ENCODE peak calls at places on chromosomes 12 and 14, in five cellular contexts. T is H1, G is mesenchymal stem cell, D is H9, M is neuronal stem cell. H is an unnamed sample.

GRCh38 chr14:69776875-69777453 is 10.0 kb downstream of the SRSF5 start:
- DNase-seq in G (no peak), D (no peak), T (no peak), M (no peak), H (peak)

GRCh38 chr12:49342914-49343731 is 3.6 kb upstream of the DNAJC22 start:
- DNase-seq in M (no peak), D (peak), T (no peak), G (no peak), H (peak)

GRCh38 chr12:130868412-130868811 is 3.5 kb upstream of the RAN start:
- DNase-seq in D (no peak), M (no peak), G (no peak), T (no peak), H (no peak)

GRCh38 chr12:109761631-109761950 is 48.0 kb downstream of the FAM222A start:
- DNase-seq in D (peak), T (no peak), M (no peak), G (no peak), H (no peak)

GRCh38 chr14:85566603-85567002 is 36.7 kb downstream of the FLRT2 start:
- DNase-seq in G (peak), T (no peak), M (no peak), D (no peak), H (no peak)

GRCh38 chr14:66496911-66497310 is 10.7 kb downstream of the CCDC196 start:
- DNase-seq in T (no peak), D (no peak), M (no peak), G (no peak), H (no peak)

GRCh38 chr14:74984241-74985027 is 18.3 kb upstream of the EIF2B2 start:
- DNase-seq in T (no peak), G (no peak), M (no peak), D (peak), H (no peak)

GRCh38 chr12:37543131-37543965 is 773.2 kb upstream of the ALG10B start:
- DNase-seq in D (no peak), G (no peak), T (no peak), M (no peak), H (no peak)

GRCh38 chr12:130423991-130424857 is 86.5 kb downstream of the PIWIL1 start:
- DNase-seq in M (no peak), T (peak), D (no peak), G (no peak), H (no peak)

GRCh38 chr14:103891667-103892215 is 36.5 kb upstream of the TDRD9 start:
- DNase-seq in D (no peak), M (no peak), G (no peak), T (no peak), H (no peak)

GRCh38 chr12:131459666-131460365 is 251.1 kb upstream of the SFSWAP start:
- DNase-seq in T (no peak), D (peak), M (no peak), G (no peak), H (no peak)

GRCh38 chr12:120992989-120993388 is 14.6 kb downstream of the HNF1A start:
- DNase-seq in T (no peak), M (no peak), D (no peak), G (no peak), H (no peak)

GRCh38 chr12:114982760-114983159 is 298.8 kb upstream of the TBX3 start:
- DNase-seq in T (no peak), M (no peak), G (no peak), D (no peak), H (no peak)

GRCh38 chr14:45135181-45135580 is 549 bp upstream of the FANCM start:
- DNase-seq in T (no peak), D (no peak), G (no peak), M (no peak), H (peak)

GRCh38 chr12:81083018-81083417 is 5.1 kb downstream of the ACSS3 start:
- DNase-seq in G (no peak), D (no peak), M (no peak), T (no peak), H (no peak)

GRCh38 chr14:56874375-56874774 is 64.1 kb upstream of the OTX2 start:
- DNase-seq in T (peak), M (no peak), D (peak), G (no peak), H (peak)

GRCh38 chr12:40015360-40015759 is 90.5 kb downstream of the SLC2A13 start:
- DNase-seq in G (peak), T (no peak), M (no peak), D (no peak), H (no peak)

GRCh38 chr12:124828264-124829007 is 35.2 kb downstream of the SCARB1 start:
- DNase-seq in G (peak), M (no peak), D (no peak), T (no peak), H (peak)

GRCh38 chr12:51984657-51985056 is 22.1 kb upstream of the TAMALIN start:
- DNase-seq in G (no peak), D (no peak), M (no peak), T (no peak), H (no peak)

GRCh38 chr12:12528361-12529092 is 34.1 kb downstream of the DUSP16 start:
- DNase-seq in T (no peak), G (no peak), M (no peak), D (no peak), H (no peak)

DNA sequence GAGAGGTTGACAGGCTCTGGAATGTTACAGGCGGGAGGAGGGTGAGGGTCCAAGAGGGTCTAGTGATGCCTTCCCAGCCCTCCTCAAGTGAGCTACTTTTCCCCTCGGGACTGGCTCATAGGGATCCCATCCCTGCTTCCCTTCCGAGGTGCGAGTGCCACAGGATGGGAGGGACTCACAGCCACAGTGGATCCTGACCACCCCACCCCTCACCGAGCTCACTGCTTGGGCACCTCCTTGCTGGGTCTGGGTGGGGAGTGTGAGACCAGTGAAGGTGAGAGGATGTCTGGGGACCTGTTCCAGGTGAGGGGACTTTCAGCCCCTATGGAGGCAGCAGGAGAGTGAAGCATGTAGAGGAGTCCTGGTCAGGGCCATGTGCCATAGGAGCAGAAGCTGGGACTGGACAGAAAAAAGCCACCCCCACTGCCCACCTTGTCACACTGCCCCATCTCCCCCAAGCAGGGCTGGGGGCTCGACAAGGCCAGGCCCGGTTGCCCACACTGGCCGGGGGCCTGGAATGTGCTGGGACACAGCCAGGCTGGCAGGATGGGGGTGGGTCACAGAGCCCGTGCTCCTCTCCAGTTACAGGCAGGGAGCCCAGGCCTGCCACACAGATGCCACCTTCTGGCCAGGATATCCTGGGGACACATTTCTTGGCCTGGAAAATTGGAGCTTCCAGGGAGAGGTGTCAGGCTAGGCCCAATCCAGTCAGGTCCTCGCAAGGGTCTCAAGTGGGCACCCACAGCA is 1.7 kb upstream of the TNS2 start:
- DNase-seq in G (peak), D (peak), M (no peak), T (no peak), H (no peak)
- H2BK12ac ChIP-seq in G (peak), D (no peak), M (no peak), T (peak), H (peak)

GRCh38 chr12:26954027-26954426 is 15.8 kb downstream of the FGFR1OP2 start:
- DNase-seq in D (no peak), G (no peak), T (no peak), M (no peak), H (no peak)

GRCh38 chr12:26948309-26948708 is 10.0 kb downstream of the FGFR1OP2 start:
- DNase-seq in D (no peak), M (no peak), G (no peak), T (no peak), H (no peak)

DNA sequence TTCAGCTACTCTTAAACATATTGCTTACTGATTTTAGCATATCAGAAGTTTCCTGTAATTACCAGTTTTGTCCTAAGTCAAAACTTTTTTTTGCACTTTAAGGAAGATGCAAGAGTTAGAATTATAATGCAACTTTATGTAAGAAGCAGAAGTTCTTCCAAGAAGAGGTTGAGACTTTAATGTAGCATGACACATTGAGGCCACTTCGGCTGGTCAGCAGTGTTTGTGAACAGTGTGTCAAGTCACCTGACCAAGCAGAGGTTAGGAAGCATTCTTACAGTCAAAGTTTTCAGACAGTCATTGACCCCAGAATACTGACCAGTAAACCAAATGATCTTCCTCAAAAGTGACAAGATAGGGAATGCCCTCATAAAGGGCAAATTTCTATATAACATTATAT is 15.2 kb downstream of the FGFR1OP2 start:
- DNase-seq in D (no peak), G (peak), T (no peak), M (no peak), H (peak)
- H3K4me2 ChIP-seq in D (no peak), G (no peak), T (no peak), M (no peak), H (no peak)

GRCh38 chr12:54431911-54432814 is 13.1 kb upstream of the ITGA5 start:
- DNase-seq in G (peak), M (no peak), D (peak), T (no peak), H (peak)
- H2AK5ac ChIP-seq in G (no peak), M (no peak), D (no peak), T (peak), H (no peak)

GRCh38 chr12:19933924-19934323 is 434.4 kb upstream of the PDE3A start:
- DNase-seq in T (no peak), G (no peak), M (no peak), D (no peak), H (no peak)
- H2BK12ac ChIP-seq in T (no peak), G (no peak), M (no peak), D (no peak), H (no peak)

H was measured in trophoblast cell.